ENCODE peak calls at places on chromosomes 4 and X, in seven cellular contexts. One of them, this sample, is unnamed.

GRCh38 chr4:36587909-36588472 is 306.6 kb downstream of the DTHD1 start:
- DNase-seq in upper lobe of left lung: no peak
- DNase-seq in stomach: no peak
- DNase-seq in tibial nerve: no peak
- DNase-seq in ovary: no peak
- DNase-seq in suprapubic skin: no peak
- DNase-seq in GM12878: no peak
- DNase-seq in this sample: no peak

GRCh38 chrX:8179653-8180052 is 8.6 kb upstream of the VCX2 start:
- DNase-seq in upper lobe of left lung: no peak
- DNase-seq in stomach: no peak
- DNase-seq in tibial nerve: no peak
- DNase-seq in ovary: no peak
- DNase-seq in suprapubic skin: no peak
- DNase-seq in GM12878: no peak
- DNase-seq in this sample: no peak

GRCh38 chr4:143184503-143185252 is at the start of gene USP38:
- DNase-seq in upper lobe of left lung: peak; percentile 92
- DNase-seq in stomach: peak; percentile 91
- DNase-seq in tibial nerve: peak; percentile 76
- DNase-seq in ovary: peak; percentile 87
- DNase-seq in suprapubic skin: peak; percentile 94
- DNase-seq in GM12878: peak; percentile 73
- DNase-seq in this sample: peak; percentile 97

GRCh38 chrX:13452283-13452682 is 117.1 kb upstream of the EGFL6 start:
- DNase-seq in upper lobe of left lung: no peak
- DNase-seq in stomach: no peak
- DNase-seq in tibial nerve: no peak
- DNase-seq in ovary: no peak
- DNase-seq in suprapubic skin: no peak
- DNase-seq in GM12878: no peak
- DNase-seq in this sample: no peak

GRCh38 chrX:56564182-56564885 is 907 bp downstream of the UBQLN2 start:
- DNase-seq in upper lobe of left lung: no peak
- DNase-seq in stomach: no peak
- DNase-seq in tibial nerve: no peak
- DNase-seq in ovary: peak; percentile 27
- DNase-seq in suprapubic skin: no peak
- DNase-seq in GM12878: no peak
- DNase-seq in this sample: no peak

GRCh38 chrX:130975947-130976346 is 72.9 kb upstream of the ENOX2 start:
- DNase-seq in upper lobe of left lung: no peak
- DNase-seq in stomach: no peak
- DNase-seq in tibial nerve: no peak
- DNase-seq in ovary: no peak
- DNase-seq in suprapubic skin: no peak
- DNase-seq in GM12878: no peak
- DNase-seq in this sample: no peak

GRCh38 chr4:16082424-16083216 is 1.2 kb downstream of the PROM1 start:
- DNase-seq in upper lobe of left lung: no peak
- DNase-seq in stomach: no peak
- DNase-seq in tibial nerve: no peak
- DNase-seq in ovary: no peak
- DNase-seq in suprapubic skin: no peak
- DNase-seq in GM12878: no peak
- DNase-seq in this sample: no peak

GRCh38 chrX:34893741-34894140 is 48.9 kb upstream of the FAM47B start:
- DNase-seq in upper lobe of left lung: no peak
- DNase-seq in stomach: no peak
- DNase-seq in tibial nerve: no peak
- DNase-seq in ovary: no peak
- DNase-seq in suprapubic skin: no peak
- DNase-seq in GM12878: no peak
- DNase-seq in this sample: no peak

GRCh38 chr4:54683616-54684346 is 26.0 kb downstream of the KIT start:
- DNase-seq in upper lobe of left lung: peak; percentile 40
- DNase-seq in stomach: peak; percentile 46
- DNase-seq in tibial nerve: no peak
- DNase-seq in ovary: no peak
- DNase-seq in suprapubic skin: no peak
- DNase-seq in GM12878: no peak
- DNase-seq in this sample: no peak

GRCh38 chr4:25813705-25814104 is 49.1 kb downstream of the SEL1L3 start:
- DNase-seq in upper lobe of left lung: peak; percentile 68
- DNase-seq in stomach: no peak
- DNase-seq in tibial nerve: no peak
- DNase-seq in ovary: no peak
- DNase-seq in suprapubic skin: no peak
- DNase-seq in GM12878: no peak
- DNase-seq in this sample: no peak

GRCh38 chr4:73731968-73732610 is 8.3 kb upstream of the CXCL8 start:
- DNase-seq in upper lobe of left lung: peak; percentile 49
- DNase-seq in stomach: no peak
- DNase-seq in tibial nerve: no peak
- DNase-seq in ovary: no peak
- DNase-seq in suprapubic skin: no peak
- DNase-seq in GM12878: no peak
- DNase-seq in this sample: no peak

GRCh38 chr4:100162027-100162685 is 28.1 kb downstream of the DDIT4L start:
- DNase-seq in upper lobe of left lung: no peak
- DNase-seq in stomach: no peak
- DNase-seq in tibial nerve: no peak
- DNase-seq in ovary: no peak
- DNase-seq in suprapubic skin: no peak
- DNase-seq in GM12878: peak; percentile 28
- DNase-seq in this sample: no peak

GRCh38 chr4:107212565-107212964 is 176.5 kb upstream of the DKK2 start:
- DNase-seq in upper lobe of left lung: no peak
- DNase-seq in stomach: no peak
- DNase-seq in tibial nerve: no peak
- DNase-seq in ovary: no peak
- DNase-seq in suprapubic skin: no peak
- DNase-seq in GM12878: no peak
- DNase-seq in this sample: no peak
- TF ChIP-seq EP300 in upper lobe of left lung: no peak
- TF ChIP-seq EP300 in stomach: no peak
- TF ChIP-seq EP300 in tibial nerve: no peak
- TF ChIP-seq EP300 in ovary: no peak
- TF ChIP-seq EP300 in suprapubic skin: no peak
- TF ChIP-seq EP300 in GM12878: no peak
- TF ChIP-seq EP300 in this sample: no peak

GRCh38 chr4:858831-859451 is 33.0 kb upstream of the CPLX1 start:
- DNase-seq in upper lobe of left lung: no peak
- DNase-seq in stomach: no peak
- DNase-seq in tibial nerve: no peak
- DNase-seq in ovary: no peak
- DNase-seq in suprapubic skin: peak; percentile 57
- DNase-seq in GM12878: no peak
- DNase-seq in this sample: no peak
- H3K36me3 ChIP-seq in upper lobe of left lung: peaks cover 86% of the 10 kb centered on the region
- H3K36me3 ChIP-seq in stomach: peaks cover 94% of the 10 kb centered on the region
- H3K36me3 ChIP-seq in tibial nerve: peaks cover 39% of the 10 kb centered on the region
- H3K36me3 ChIP-seq in ovary: no peaks in the 10 kb centered on the region
- H3K36me3 ChIP-seq in suprapubic skin: peaks cover 80% of the 10 kb centered on the region
- H3K36me3 ChIP-seq in GM12878: peaks cover 22% of the 10 kb centered on the region
- H3K36me3 ChIP-seq in this sample: peaks cover 87% of the 10 kb centered on the region

GRCh38 chr4:147968641-147969040 is 236.8 kb downstream of the ARHGAP10 start:
- DNase-seq in upper lobe of left lung: no peak
- DNase-seq in stomach: no peak
- DNase-seq in tibial nerve: no peak
- DNase-seq in ovary: no peak
- DNase-seq in suprapubic skin: no peak
- DNase-seq in GM12878: no peak
- DNase-seq in this sample: no peak

GRCh38 chr4:147969573-147969972 is 237.7 kb downstream of the ARHGAP10 start:
- DNase-seq in upper lobe of left lung: no peak
- DNase-seq in stomach: no peak
- DNase-seq in tibial nerve: no peak
- DNase-seq in ovary: no peak
- DNase-seq in suprapubic skin: no peak
- DNase-seq in GM12878: no peak
- DNase-seq in this sample: no peak

GRCh38 chr4:147965056-147965455 is 233.2 kb downstream of the ARHGAP10 start:
- DNase-seq in upper lobe of left lung: no peak
- DNase-seq in stomach: peak; percentile 66
- DNase-seq in tibial nerve: no peak
- DNase-seq in ovary: no peak
- DNase-seq in suprapubic skin: no peak
- DNase-seq in GM12878: no peak
- DNase-seq in this sample: no peak

GRCh38 chr4:147965873-147966272 is 234.0 kb downstream of the ARHGAP10 start:
- DNase-seq in upper lobe of left lung: no peak
- DNase-seq in stomach: no peak
- DNase-seq in tibial nerve: no peak
- DNase-seq in ovary: no peak
- DNase-seq in suprapubic skin: no peak
- DNase-seq in GM12878: no peak
- DNase-seq in this sample: no peak

DNA sequence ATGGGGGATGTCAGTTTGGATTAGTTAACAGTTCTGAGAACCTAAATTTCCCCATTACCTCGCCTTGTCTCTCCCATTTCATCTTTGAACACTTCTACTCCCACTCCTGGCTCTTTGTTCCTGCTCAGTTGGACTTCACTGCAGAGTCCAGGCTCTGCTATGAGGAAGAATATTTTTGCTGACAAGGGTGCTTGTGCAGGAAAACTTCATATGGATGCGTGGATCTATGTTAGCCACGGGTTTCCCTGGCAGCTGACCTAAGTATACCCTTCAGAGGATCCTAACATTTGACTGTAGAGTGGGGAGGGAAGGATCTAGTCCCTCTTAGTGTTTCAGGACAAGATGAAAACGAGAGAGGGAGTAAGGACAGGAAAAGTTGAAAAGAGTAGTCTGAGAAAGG is 238.1 kb downstream of the ARHGAP10 start:
- DNase-seq in upper lobe of left lung: no peak
- DNase-seq in stomach: no peak
- DNase-seq in tibial nerve: no peak
- DNase-seq in ovary: no peak
- DNase-seq in suprapubic skin: no peak
- DNase-seq in GM12878: no peak
- DNase-seq in this sample: no peak
- H3K27ac ChIP-seq in upper lobe of left lung: no peak overlapping the region
- H3K27ac ChIP-seq in stomach: no peak overlapping the region
- H3K27ac ChIP-seq in tibial nerve: no peak overlapping the region
- H3K27ac ChIP-seq in ovary: no peak overlapping the region
- H3K27ac ChIP-seq in suprapubic skin: no peak overlapping the region
- H3K27ac ChIP-seq in GM12878: no peak overlapping the region
- H3K27ac ChIP-seq in this sample: peak overlapping the region; percentile 66

GRCh38 chr4:105415281-105415744 is 58.5 kb downstream of the PPA2 start:
- DNase-seq in upper lobe of left lung: no peak
- DNase-seq in stomach: no peak
- DNase-seq in tibial nerve: no peak
- DNase-seq in ovary: no peak
- DNase-seq in suprapubic skin: no peak
- DNase-seq in GM12878: no peak
- DNase-seq in this sample: no peak

GRCh38 chr4:105422207-105422920 is 51.5 kb downstream of the PPA2 start:
- DNase-seq in upper lobe of left lung: no peak
- DNase-seq in stomach: no peak
- DNase-seq in tibial nerve: no peak
- DNase-seq in ovary: no peak
- DNase-seq in suprapubic skin: no peak
- DNase-seq in GM12878: no peak
- DNase-seq in this sample: no peak

GRCh38 chr4:105414316-105414715 is 59.5 kb downstream of the PPA2 start:
- DNase-seq in upper lobe of left lung: no peak
- DNase-seq in stomach: no peak
- DNase-seq in tibial nerve: no peak
- DNase-seq in ovary: no peak
- DNase-seq in suprapubic skin: no peak
- DNase-seq in GM12878: no peak
- DNase-seq in this sample: no peak

GRCh38 chr4:105417624-105418023 is 56.2 kb downstream of the PPA2 start:
- DNase-seq in upper lobe of left lung: no peak
- DNase-seq in stomach: no peak
- DNase-seq in tibial nerve: no peak
- DNase-seq in ovary: no peak
- DNase-seq in suprapubic skin: no peak
- DNase-seq in GM12878: no peak
- DNase-seq in this sample: no peak
- TF ChIP-seq EP300 in upper lobe of left lung: no peak
- TF ChIP-seq EP300 in stomach: no peak
- TF ChIP-seq EP300 in tibial nerve: no peak
- TF ChIP-seq EP300 in ovary: no peak
- TF ChIP-seq EP300 in suprapubic skin: no peak
- TF ChIP-seq EP300 in GM12878: no peak
- TF ChIP-seq EP300 in this sample: no peak